ENCODE peak calls at places on chromosome X, in seven cellular contexts. B is ureter, J is EL, V is WTC11, O is mucosa of descending colon, M is COLO829, A is fibroblast of the conjunctiva. L is an unnamed sample.

GRCh38 chrX:7158468-7158990 is 10.6 kb upstream of the PUDP start:
- DNase-seq in M (peak), B (no peak), A (no peak), V (no peak), J (no peak), O (no peak), L (peak)

GRCh38 chrX:48956728-48957414 is 536 bp downstream of the OTUD5 start:
- DNase-seq in A (no peak), O (peak), V (no peak), J (no peak), B (no peak), M (no peak), L (no peak)

GRCh38 chrX:55451990-55452824 is at the start of gene MAGEH1:
- DNase-seq in O (peak), V (peak), B (peak), M (peak), J (peak), A (peak), L (peak)

GRCh38 chrX:23552289-23552688 is 115.0 kb upstream of the PRDX4 start:
- DNase-seq in J (no peak), O (no peak), A (no peak), M (no peak), B (no peak), V (no peak), L (no peak)

GRCh38 chrX:42955349-42955748 is 177.4 kb upstream of the PPP1R2C start:
- DNase-seq in J (no peak), V (no peak), A (no peak), O (no peak), M (no peak), B (no peak), L (no peak)

GRCh38 chrX:124818764-124819163 is 472.4 kb downstream of the SH2D1A start:
- DNase-seq in A (no peak), J (no peak), M (no peak), V (no peak), B (no peak), O (no peak), L (no peak)

GRCh38 chrX:8849945-8850344 is 48.8 kb upstream of the FAM9A start:
- DNase-seq in A (no peak), M (no peak), B (no peak), J (no peak), O (no peak), V (no peak), L (no peak)

GRCh38 chrX:149504226-149504914 is 736 bp downstream of the IDS start:
- DNase-seq in V (peak), A (no peak), J (peak), O (peak), M (no peak), B (no peak), L (no peak)

GRCh38 chrX:9807355-9808182 is 21.3 kb downstream of the SHROOM2 start:
- DNase-seq in A (no peak), V (no peak), M (no peak), B (peak), J (no peak), O (no peak), L (no peak)

GRCh38 chrX:25025615-25026014 is 9.8 kb upstream of the ARX start:
- DNase-seq in V (no peak), O (no peak), M (no peak), A (no peak), J (no peak), B (no peak), L (no peak)

GRCh38 chrX:67780694-67781109 is 236.9 kb downstream of the AR start:
- DNase-seq in V (no peak), J (peak), A (peak), O (peak), M (peak), B (peak), L (peak)

GRCh38 chrX:108590496-108590895 is 145.9 kb downstream of the IRS4 start:
- DNase-seq in O (no peak), A (no peak), V (no peak), B (no peak), M (peak), J (peak), L (no peak)

GRCh38 chrX:71652405-71652804 is 14.9 kb upstream of the LOC101059915 start:
- DNase-seq in O (no peak), V (peak), B (no peak), M (peak), A (peak), J (peak), L (no peak)

GRCh38 chrX:56978172-56978571 is 17.2 kb downstream of the SPIN3 start:
- DNase-seq in O (no peak), B (peak), A (peak), M (peak), J (peak), V (peak), L (peak)

GRCh38 chrX:63470506-63470905 is 119.4 kb upstream of the SPIN4 start:
- DNase-seq in O (no peak), B (no peak), V (no peak), A (no peak), M (no peak), J (no peak), L (no peak)

GRCh38 chrX:125090046-125090445 is 229.6 kb upstream of the TEX13C start:
- DNase-seq in J (no peak), M (no peak), B (no peak), O (no peak), V (no peak), A (no peak), L (no peak)

GRCh38 chrX:15576019-15576418 is 24.7 kb downstream of the ACE2 start:
- DNase-seq in M (no peak), B (no peak), J (no peak), A (no peak), O (no peak), V (no peak), L (no peak)

GRCh38 chrX:17464196-17464595 is 89.2 kb downstream of the NHS start:
- DNase-seq in J (peak), O (no peak), B (no peak), M (no peak), A (no peak), V (no peak), L (no peak)

GRCh38 chrX:46547857-46548256 is 2.6 kb upstream of the ZNF674 start:
- DNase-seq in J (peak), B (no peak), M (no peak), V (no peak), A (peak), O (no peak), L (peak)

GRCh38 chrX:77749695-77750094 is 36.3 kb downstream of the ATRX start:
- DNase-seq in J (peak), V (no peak), A (peak), M (peak), O (no peak), B (no peak), L (peak)

GRCh38 chrX:15988661-15989603 is 134.3 kb upstream of the AP1S2 start:
- DNase-seq in J (peak), B (no peak), M (peak), O (no peak), A (peak), V (no peak), L (peak)

GRCh38 chrX:151393514-151393913 is 3.5 kb upstream of the VMA21 start:
- DNase-seq in V (peak), B (no peak), A (no peak), J (no peak), M (no peak), O (no peak), L (no peak)

GRCh38 chrX:40168183-40169015 is 70.6 kb upstream of the BCOR start:
- DNase-seq in V (no peak), M (no peak), A (no peak), J (no peak), O (peak), B (no peak), L (no peak)

L was measured in SJSA1.